ENCODE peak calls at places on chromosomes 7 and 10, in eight cellular contexts. Z, V, K, W, P, J, R and H are unnamed samples.

GRCh38 chr7:32066441-32066840 is 3.8 kb downstream of the PDE1C start:
- DNase-seq in K (no peak), R (no peak), J (no peak), P (no peak), Z (no peak), W (no peak), V (no peak), H (no peak)

GRCh38 chr7:23685770-23686169 is 5.8 kb downstream of the FAM221A start:
- DNase-seq in W (no peak), K (no peak), J (no peak), P (no peak), V (no peak), R (peak; percentile 13), Z (peak; percentile 66), H (no peak)

GRCh38 chr7:347644-348479 is 57.9 kb downstream of the FOXL3 start:
- DNase-seq in J (no peak), V (no peak), Z (no peak), W (no peak), P (no peak), R (no peak), K (no peak), H (no peak)

GRCh38 chr10:43867667-43868361 is 219.1 kb upstream of the ZNF32 start:
- DNase-seq in V (no peak), P (no peak), J (no peak), R (peak; percentile 86), K (no peak), W (no peak), Z (no peak), H (no peak)

GRCh38 chr10:26093229-26093628 is 123.3 kb upstream of the GAD2 start:
- DNase-seq in R (no peak), Z (no peak), V (no peak), W (no peak), P (no peak), J (no peak), K (no peak), H (no peak)

GRCh38 chr7:142585425-142585824 is 163.8 kb upstream of the PRSS1 start:
- DNase-seq in V (no peak), W (no peak), K (no peak), J (no peak), P (no peak), R (no peak), Z (no peak), H (no peak)

GRCh38 chr7:13908667-13909382 is 80.6 kb downstream of the ETV1 start:
- DNase-seq in K (no peak), P (no peak), R (no peak), J (no peak), V (no peak), W (no peak), Z (no peak), H (no peak)

GRCh38 chr7:40623863-40624262 is 489.1 kb downstream of the SUGCT start:
- DNase-seq in J (no peak), V (no peak), K (no peak), Z (no peak), P (no peak), W (no peak), R (no peak), H (no peak)

GRCh38 chr7:25122373-25122772 is 2.7 kb downstream of the CYCS start:
- DNase-seq in W (no peak), R (peak; percentile 75), J (no peak), K (no peak), P (no peak), Z (no peak), V (no peak), H (no peak)

GRCh38 chr7:2663121-2663886 is 24.7 kb upstream of the AMZ1 start:
- DNase-seq in R (no peak), Z (no peak), W (no peak), K (no peak), J (no peak), P (no peak), V (no peak), H (no peak)
- TF ChIP-seq POLR2A in R (no peak), Z (no peak), W (no peak), K (peak; percentile 46), J (no peak), P (no peak), V (no peak), H (no peak)

GRCh38 chr10:45000138-45000763 is 472 bp upstream of the ZNF22 start:
- DNase-seq in W (peak; percentile 85), R (peak; percentile 9), K (no peak), Z (peak; percentile 66), V (peak; percentile 89), J (peak; percentile 52), P (peak; percentile 91), H (peak; percentile 95)

GRCh38 chr10:44998146-44998631 is 2.5 kb upstream of the ZNF22 start:
- DNase-seq in V (no peak), P (peak; percentile 78), J (no peak), R (peak; percentile 70), W (no peak), Z (no peak), K (no peak), H (peak; percentile 89)

GRCh38 chr10:45001382-45002148 is 842 bp downstream of the ZNF22 start:
- DNase-seq in V (peak; percentile 69), P (peak; percentile 63), R (peak; percentile 69), J (peak; percentile 66), K (no peak), W (no peak), Z (peak; percentile 89), H (peak; percentile 92)

GRCh38 chr10:45003432-45004000 is 2.8 kb downstream of the ZNF22 start:
- DNase-seq in J (no peak), K (no peak), W (no peak), P (no peak), R (no peak), V (no peak), Z (no peak), H (peak; percentile 83)

GRCh38 chr10:45000764-45001381 is at the start of gene ZNF22:
- DNase-seq in J (peak; percentile 74), R (peak; percentile 56), W (no peak), V (peak; percentile 75), K (no peak), P (peak; percentile 65), Z (peak; percentile 65), H (peak; percentile 92)
- TF ChIP-seq POLR2A in J (peak; percentile 35), R (peak; percentile 68), W (no peak), V (peak; percentile 34), K (peak; percentile 86), P (peak; percentile 73), Z (no peak), H (no peak)

GRCh38 chr10:1083581-1083980 is 27.4 kb downstream of the WDR37 start:
- DNase-seq in P (no peak), R (no peak), K (no peak), V (no peak), Z (no peak), W (no peak), J (no peak), H (peak; percentile 50)

GRCh38 chr10:1074748-1075358 is 18.7 kb downstream of the WDR37 start:
- DNase-seq in J (no peak), K (no peak), W (no peak), R (no peak), V (no peak), Z (no peak), P (no peak), H (no peak)

GRCh38 chr10:1084011-1084950 is 28.1 kb downstream of the WDR37 start:
- DNase-seq in R (no peak), W (no peak), P (no peak), Z (no peak), K (no peak), V (no peak), J (no peak), H (peak; percentile 74)

GRCh38 chr10:1074063-1074747 is 18.0 kb downstream of the WDR37 start:
- DNase-seq in P (no peak), J (no peak), Z (no peak), W (no peak), K (no peak), R (no peak), V (no peak), H (no peak)

DNA sequence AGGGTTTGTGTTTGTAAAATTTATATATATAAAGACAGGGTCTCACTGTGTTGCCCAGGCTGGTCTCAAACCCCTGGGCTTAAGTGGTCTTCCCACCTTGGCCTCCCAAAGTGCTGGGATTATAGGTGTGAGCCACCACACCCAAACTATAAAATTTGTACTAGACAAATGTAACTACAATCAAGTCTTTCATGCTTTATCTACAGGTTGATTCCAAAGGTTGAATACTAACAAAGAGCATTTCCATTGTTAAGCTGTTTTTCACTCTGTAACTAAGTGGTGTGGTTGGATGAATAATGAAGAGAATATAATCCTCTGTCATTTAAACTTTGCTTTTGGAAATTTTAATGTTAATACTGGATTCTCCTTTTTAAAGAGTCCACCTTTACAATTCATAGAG is 22.5 kb downstream of the WDR37 start:
- DNase-seq in J (no peak), V (no peak), K (no peak), W (no peak), P (no peak), Z (no peak), R (no peak), H (no peak)
- TF ChIP-seq POLR2A in J (no peak), V (no peak), K (no peak), W (no peak), P (no peak), Z (no peak), R (no peak), H (no peak)

GRCh38 chr7:44961844-44962482 is 16.9 kb downstream of the MYO1G start:
- DNase-seq in V (no peak), K (no peak), W (no peak), P (no peak), Z (no peak), R (no peak), J (no peak), H (no peak)

GRCh38 chr7:44964384-44964830 is 14.4 kb downstream of the MYO1G start:
- DNase-seq in V (no peak), J (no peak), Z (no peak), W (no peak), P (no peak), K (no peak), R (peak; percentile 28), H (no peak)

GRCh38 chr7:44962483-44963251 is 16.1 kb downstream of the MYO1G start:
- DNase-seq in K (no peak), R (no peak), J (no peak), W (no peak), Z (no peak), V (no peak), P (no peak), H (no peak)

GRCh38 chr7:44964831-44965440 is 13.9 kb downstream of the MYO1G start:
- DNase-seq in Z (no peak), K (no peak), R (no peak), W (no peak), P (no peak), J (no peak), V (no peak), H (no peak)

DNA sequence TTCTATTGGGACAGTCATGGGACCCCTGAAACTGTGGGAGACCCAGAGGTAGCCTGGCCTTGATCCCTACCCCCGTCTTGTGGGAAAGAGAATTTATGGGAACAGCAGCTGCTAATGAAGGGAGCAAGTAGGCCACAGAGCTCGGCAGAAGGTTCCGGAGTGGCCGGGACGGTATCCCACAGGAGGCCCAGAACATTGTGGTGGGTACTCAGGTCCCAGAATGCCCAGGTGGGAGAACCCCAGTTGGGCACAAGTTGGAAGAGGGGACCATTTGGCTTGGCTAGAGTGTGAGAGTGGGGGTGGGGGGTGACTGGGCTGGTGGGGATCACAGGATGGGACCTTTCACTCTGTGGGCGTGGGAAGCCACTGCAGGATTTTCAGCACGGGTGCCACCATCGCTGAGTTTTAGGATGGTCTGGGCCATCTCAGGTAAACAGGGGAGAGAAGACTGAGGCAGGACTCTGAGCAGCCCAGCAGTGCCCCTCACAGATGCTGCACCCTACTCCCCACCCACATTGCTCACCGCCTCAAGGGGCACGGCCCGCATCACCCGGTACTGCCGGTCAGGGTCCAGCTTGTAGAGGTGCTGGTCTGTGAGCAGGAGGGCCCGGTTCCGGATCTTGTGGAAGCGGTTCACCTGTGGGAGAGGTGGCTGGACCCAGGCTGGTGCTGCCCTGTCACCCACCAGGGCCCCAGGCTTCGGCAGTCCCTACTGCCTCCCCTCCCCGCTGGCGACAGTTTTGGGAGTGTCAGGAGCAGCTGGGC is 15.1 kb downstream of the MYO1G start:
- DNase-seq in J (no peak), P (no peak), K (no peak), Z (no peak), R (no peak), V (no peak), W (no peak), H (no peak)
- TF ChIP-seq POLR2A in J (no peak), P (no peak), K (no peak), Z (no peak), R (no peak), V (no peak), W (no peak), H (no peak)